ENCODE peak calls at places on chromosomes 1 and 21, in five cellular contexts. P is memory B cell, A is HEK293T, V is NCI-H2171, C is LHCN-M2. J is an unnamed sample.

GRCh38 chr1:121522061-121522759 is 337.4 kb downstream of the SRGAP2C start:
- DNase-seq in P (no peak), A (no peak), V (no peak), C (no peak), J (no peak)

GRCh38 chr1:170623171-170623570 is 40.8 kb upstream of the PRRX1 start:
- DNase-seq in P (no peak), A (no peak), V (no peak), C (peak), J (no peak)

GRCh38 chr1:205124726-205125125 is 2.9 kb upstream of the RBBP5 start:
- DNase-seq in P (no peak), A (no peak), V (no peak), C (no peak), J (no peak)

GRCh38 chr1:15360681-15361080 is 49.0 kb upstream of the EFHD2 start:
- DNase-seq in P (no peak), A (no peak), V (no peak), C (no peak), J (no peak)

GRCh38 chr1:10497109-10497508 is 22.4 kb downstream of the PEX14 start:
- DNase-seq in P (no peak), A (no peak), V (no peak), C (no peak), J (no peak)

GRCh38 chr1:112464501-112464900 is 44.3 kb upstream of the WNT2B start:
- DNase-seq in P (no peak), A (no peak), V (no peak), C (no peak), J (no peak)

GRCh38 chr1:5661196-5662130 is 330.8 kb downstream of the NPHP4 start:
- DNase-seq in P (no peak), A (no peak), V (no peak), C (no peak), J (no peak)

GRCh38 chr1:39115271-39116110 is 89.0 kb upstream of the MACF1 start:
- DNase-seq in P (no peak), A (no peak), V (no peak), C (peak), J (no peak)

GRCh38 chr1:10975567-10976326 is 36.7 kb upstream of the TARDBP start:
- DNase-seq in P (no peak), A (no peak), V (peak), C (peak), J (no peak)

GRCh38 chr1:208524376-208524775 is 280.2 kb upstream of the PLXNA2 start:
- DNase-seq in P (no peak), A (no peak), V (no peak), C (no peak), J (no peak)

GRCh38 chr1:220526294-220526693 is 1.6 kb upstream of the MARK1 start:
- DNase-seq in P (no peak), A (no peak), V (no peak), C (no peak), J (no peak)

GRCh38 chr21:36076878-36077658 is 7.2 kb downstream of the CBR1 start:
- DNase-seq in P (no peak), A (no peak), V (no peak), C (no peak), J (no peak)

GRCh38 chr1:233025156-233025555 is 74.7 kb downstream of the NTPCR start:
- DNase-seq in P (no peak), A (peak), V (no peak), C (peak), J (peak)

GRCh38 chr1:1137256-1138045 is 21.6 kb upstream of the C1orf159 start:
- DNase-seq in P (peak), A (no peak), V (no peak), C (no peak), J (no peak)

GRCh38 chr1:78472851-78473496 is 17.8 kb upstream of the PTGFR start:
- DNase-seq in P (no peak), A (no peak), V (no peak), C (peak), J (no peak)

GRCh38 chr21:46377789-46378188 is 53.8 kb downstream of the PCNT start:
- DNase-seq in P (no peak), A (no peak), V (no peak), C (no peak), J (no peak)

GRCh38 chr1:233671286-233671685 is 57.4 kb downstream of the KCNK1 start:
- DNase-seq in P (no peak), A (no peak), V (no peak), C (no peak), J (no peak)

GRCh38 chr1:116345830-116346229 is 27.2 kb upstream of the ATP1A1 start:
- DNase-seq in P (no peak), A (no peak), V (peak), C (no peak), J (no peak)

GRCh38 chr1:57204942-57205787 is 218.7 kb downstream of the DAB1 start:
- DNase-seq in P (no peak), A (no peak), V (no peak), C (no peak), J (no peak)

GRCh38 chr21:25700741-25701140 is 34.0 kb downstream of the ATP5PF start:
- DNase-seq in P (no peak), A (no peak), V (no peak), C (no peak), J (no peak)

J was measured in left ventricle myocardium inferior.